ENCODE peak calls at places on chromosomes 3 and 15, in nine cellular contexts. W is CD8-positive, alpha-beta memory T cell; O is naive thymus-derived CD4-positive, alpha-beta T cell; C is HCT116; Z is adrenal gland; L is cardiac muscle cell; Y is sigmoid colon; R is fibroblast of lung; E is MM.1S. Q is an unnamed sample.

GRCh38 chr15:97904196-97904572 is 56.3 kb upstream of the ARRDC4 start:
- DNase-seq in R (peak; percentile 64), Z (peak; percentile 84), W (no peak), C (peak; percentile 41), E (peak; percentile 37), O (no peak), Y (peak; percentile 88), L (peak; percentile 74), Q (peak; percentile 75)

GRCh38 chr3:152323834-152324233 is 55.1 kb downstream of the MBNL1 start:
- DNase-seq in O (no peak), Z (no peak), E (peak; percentile 86), W (no peak), L (no peak), Y (no peak), R (no peak), C (no peak), Q (no peak)

GRCh38 chr3:111246967-111247760 is 175.5 kb downstream of the NECTIN3 start:
- DNase-seq in W (no peak), R (peak; percentile 33), C (no peak), Y (no peak), O (no peak), E (no peak), Z (no peak), L (peak; percentile 42), Q (no peak)

GRCh38 chr3:122893282-122893681 is 98.4 kb downstream of the SLC49A4 start:
- DNase-seq in Y (no peak), E (peak; percentile 76), O (no peak), L (no peak), W (no peak), R (no peak), Z (no peak), C (peak; percentile 59), Q (no peak)

GRCh38 chr3:42501321-42501680 is 1.1 kb upstream of the VIPR1 start:
- DNase-seq in Z (no peak), Y (no peak), L (no peak), E (no peak), C (no peak), O (no peak), W (no peak), R (no peak), Q (peak; percentile 20)

GRCh38 chr3:173685471-173685870 is 287.9 kb downstream of the NLGN1 start:
- DNase-seq in C (no peak), Z (no peak), W (no peak), R (no peak), E (no peak), Y (no peak), O (no peak), L (no peak), Q (no peak)

GRCh38 chr3:30440147-30440604 is 166.2 kb upstream of the TGFBR2 start:
- DNase-seq in R (no peak), O (no peak), L (peak; percentile 37), Z (no peak), E (no peak), W (no peak), C (no peak), Y (no peak), Q (no peak)

GRCh38 chr3:36172699-36173098 is 207.6 kb upstream of the STAC start:
- DNase-seq in C (no peak), L (no peak), E (no peak), O (no peak), R (no peak), Z (no peak), W (no peak), Y (no peak), Q (no peak)

GRCh38 chr3:72011495-72011894 is 226.5 kb upstream of the PROK2 start:
- DNase-seq in R (no peak), O (no peak), Y (no peak), W (no peak), Z (no peak), E (no peak), C (no peak), L (peak; percentile 69), Q (no peak)

GRCh38 chr15:70569139-70569717 is 194.1 kb downstream of the UACA start:
- DNase-seq in O (no peak), C (peak; percentile 73), Z (peak; percentile 12), L (peak; percentile 79), E (no peak), W (no peak), Y (no peak), R (peak; percentile 70), Q (peak; percentile 20)

DNA sequence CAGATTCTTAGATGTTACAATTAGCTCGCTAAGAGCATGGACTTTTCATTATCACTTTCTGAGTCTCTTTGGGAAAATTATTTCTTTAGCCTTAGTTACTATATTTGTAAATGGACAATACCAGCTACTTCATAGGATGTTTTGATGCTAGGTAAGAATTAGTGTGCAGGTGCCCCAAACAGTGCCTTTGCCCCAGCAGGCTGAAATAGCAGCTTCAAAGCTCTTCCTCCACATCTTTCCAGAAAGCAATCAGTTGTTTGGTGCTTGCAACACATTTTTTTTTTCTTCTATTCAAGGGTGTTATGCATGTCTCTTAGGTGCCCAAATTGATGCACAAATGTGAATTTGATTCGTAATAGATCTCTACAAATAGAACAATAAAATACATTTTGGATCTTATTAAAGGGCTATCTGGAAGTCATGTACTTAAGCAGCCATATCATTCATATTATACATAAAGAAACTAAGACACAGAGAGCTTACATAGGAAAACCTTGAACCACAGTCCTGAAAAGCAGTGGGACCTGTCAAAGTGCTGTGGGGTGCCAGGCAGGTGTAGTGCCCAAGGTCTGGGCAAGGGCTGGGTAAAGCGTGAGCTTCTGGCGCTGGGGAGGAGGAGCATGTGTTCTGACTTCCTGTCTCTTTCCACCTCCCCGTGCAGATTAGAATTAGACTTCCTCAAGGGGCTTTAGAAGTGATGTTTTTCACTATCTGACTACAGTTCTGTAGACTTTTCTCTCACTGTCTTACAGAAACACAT is 62.9 kb downstream of the FNDC3B start:
- DNase-seq in L (no peak), R (no peak), Y (no peak), O (peak; percentile 52), E (peak; percentile 89), C (no peak), W (peak; percentile 9), Z (no peak), Q (no peak)
- H3K4me1 ChIP-seq in L (peaks cover 89% of the 10 kb centered on the region), R (peaks cover 4% of the 10 kb centered on the region), Y (no peaks in the 10 kb centered on the region), O (peaks cover 25% of the 10 kb centered on the region), E (peaks cover 88% of the 10 kb centered on the region), C (no peaks in the 10 kb centered on the region), W (peaks cover 82% of the 10 kb centered on the region), Z (peaks cover 5% of the 10 kb centered on the region), Q (peaks cover 9% of the 10 kb centered on the region)

DNA sequence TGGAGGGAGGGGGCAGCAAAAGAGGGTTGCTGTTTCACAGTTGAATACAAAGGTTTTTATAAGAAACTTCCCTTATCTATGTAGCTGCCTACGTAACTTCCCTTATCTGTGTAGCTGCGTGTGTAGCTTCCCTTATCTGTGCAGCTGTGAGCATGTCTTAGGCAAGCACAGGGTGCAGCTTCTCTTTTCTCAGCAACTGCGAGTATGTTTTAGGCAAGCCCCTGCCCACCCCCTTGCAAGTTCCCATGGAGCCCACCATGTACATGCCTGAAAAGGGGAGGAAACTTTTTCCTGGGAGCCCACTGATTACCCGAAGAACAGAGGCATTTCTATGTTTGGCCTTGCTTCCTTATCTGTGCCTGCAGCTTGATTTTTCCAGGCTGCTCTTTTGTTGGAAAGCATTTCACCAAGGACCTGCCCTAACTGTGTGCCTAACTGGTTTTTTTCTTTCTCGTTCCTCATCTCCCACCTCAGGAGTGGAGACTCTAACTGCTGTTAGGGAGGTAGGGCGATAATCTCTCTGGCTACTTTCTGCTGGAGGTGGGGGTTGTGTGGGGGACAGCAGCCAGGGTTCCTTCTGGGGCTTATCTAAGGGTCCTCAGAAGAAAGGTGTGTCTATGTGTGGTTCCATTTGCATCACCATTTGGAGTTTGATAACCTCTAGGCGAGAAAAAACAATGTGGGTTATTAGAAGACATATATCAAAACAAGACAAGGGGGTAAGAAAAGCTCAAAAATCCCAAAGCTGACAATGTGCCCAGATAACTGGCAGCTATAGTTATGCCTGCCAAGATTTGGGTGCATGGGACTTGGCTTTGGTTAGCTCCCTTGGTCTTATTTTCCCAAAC is 26.0 kb downstream of the SORD start:
- DNase-seq in Z (peak; percentile 75), L (peak; percentile 90), Y (no peak), E (peak; percentile 7), C (no peak), O (no peak), R (no peak), W (no peak), Q (no peak)
- H3K4me3 ChIP-seq in Z (no peak overlapping the region), L (no peak overlapping the region), Y (no peak overlapping the region), E (no peak overlapping the region), C (no peak overlapping the region), O (no peak overlapping the region), R (no peak overlapping the region), W (no peak overlapping the region), Q (no peak overlapping the region)

GRCh38 chr15:66019826-66020398 is 150.6 kb downstream of the RAB11A start:
- DNase-seq in E (no peak), Y (no peak), Z (no peak), L (no peak), O (no peak), W (no peak), C (no peak), R (no peak), Q (no peak)

GRCh38 chr15:66019377-66019776 is 150.1 kb downstream of the RAB11A start:
- DNase-seq in O (no peak), R (no peak), Z (no peak), L (no peak), C (no peak), W (no peak), Y (no peak), E (no peak), Q (no peak)

GRCh38 chr15:66016199-66016598 is 146.9 kb downstream of the RAB11A start:
- DNase-seq in O (no peak), Z (no peak), R (no peak), W (no peak), E (no peak), L (no peak), Y (no peak), C (no peak), Q (no peak)

GRCh38 chr15:66017009-66017408 is 147.7 kb downstream of the RAB11A start:
- DNase-seq in C (no peak), O (no peak), Z (no peak), R (no peak), W (no peak), Y (no peak), L (no peak), E (no peak), Q (no peak)

GRCh38 chr15:66018178-66018797 is 149.0 kb downstream of the RAB11A start:
- DNase-seq in E (no peak), R (no peak), C (no peak), W (no peak), Z (no peak), L (no peak), Y (no peak), O (no peak), Q (no peak)
- H3K27me3 ChIP-seq in E (peaks cover 10% of the 10 kb centered on the region), R (no peaks in the 10 kb centered on the region), C (no peaks in the 10 kb centered on the region), W (no peaks in the 10 kb centered on the region), Z (no peaks in the 10 kb centered on the region), L (no peaks in the 10 kb centered on the region), Y (no peaks in the 10 kb centered on the region), O (no peaks in the 10 kb centered on the region), Q (peaks cover 61% of the 10 kb centered on the region)

DNA sequence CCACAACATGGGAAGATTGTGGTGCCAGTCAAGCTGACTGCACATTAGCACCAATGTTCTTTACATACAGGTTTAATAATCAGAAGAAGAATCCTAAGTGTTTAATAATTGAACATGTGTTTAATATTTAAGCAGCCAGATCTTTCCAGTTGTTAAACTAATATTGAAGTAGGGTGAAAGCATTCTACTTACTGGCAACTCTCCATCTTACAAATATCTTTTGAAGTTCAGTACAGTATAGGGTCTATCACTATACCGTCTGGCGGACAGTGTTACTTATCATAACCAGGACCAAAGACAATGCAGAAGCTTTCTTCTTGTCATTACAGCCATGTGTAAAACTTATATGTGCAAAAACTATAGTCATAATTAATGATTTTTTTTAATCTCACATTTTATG is 376.4 kb downstream of the CNTN6 start:
- DNase-seq in L (no peak), E (no peak), C (no peak), Y (no peak), O (no peak), R (no peak), W (no peak), Z (no peak), Q (no peak)
- H3K4me1 ChIP-seq in L (no peaks in the 10 kb centered on the region), E (no peaks in the 10 kb centered on the region), C (no peaks in the 10 kb centered on the region), Y (no peaks in the 10 kb centered on the region), O (no peaks in the 10 kb centered on the region), R (no peaks in the 10 kb centered on the region), W (no peaks in the 10 kb centered on the region), Z (no peaks in the 10 kb centered on the region), Q (no peaks in the 10 kb centered on the region)